ENCODE peak calls at places on chromosomes 5 and 9, in ten cellular contexts. B is H1, D is sigmoid colon, V is GM12878, O is upper lobe of left lung, P is SK-N-SH, W is stomach, U is HepG2, H is esophagus muscularis mucosa, G is transverse colon. M is an unnamed sample. For H3K36me3, the result is how much of the 10 kb centered on the place peaks cover.

GRCh38 chr5:154506716-154507080 is 28.7 kb upstream of the HAND1 start:
- DNase-seq in B (no peak), D (no peak), V (no peak), O (no peak), P (no peak), W (no peak), U (no peak), H (no peak), G (no peak), M (no peak)

GRCh38 chr5:122954719-122955118 is 81.8 kb downstream of the PPIC start:
- DNase-seq in B (no peak), D (no peak), V (no peak), O (no peak), P (no peak), W (no peak), U (no peak), H (no peak), G (no peak), M (no peak)

GRCh38 chr9:127919253-127919815 is 2.5 kb upstream of the ST6GALNAC4 start:
- DNase-seq in B (no peak), D (peak), V (no peak), O (peak), P (no peak), W (peak), U (peak), H (peak), G (peak), M (peak)

GRCh38 chr5:149930754-149931574 is 13.6 kb downstream of the PDE6A start:
- DNase-seq in B (no peak), D (no peak), V (no peak), O (no peak), P (no peak), W (no peak), U (no peak), H (no peak), G (no peak), M (no peak)

GRCh38 chr9:70683841-70684240 is 269.4 kb upstream of the KLF9 start:
- DNase-seq in B (no peak), D (no peak), V (no peak), O (no peak), P (no peak), W (no peak), U (no peak), H (no peak), G (no peak), M (no peak)

GRCh38 chr5:72082048-72082447 is 25.2 kb upstream of the MAP1B start:
- DNase-seq in B (no peak), D (no peak), V (no peak), O (no peak), P (no peak), W (no peak), U (no peak), H (no peak), G (no peak), M (no peak)

GRCh38 chr9:77554706-77555105 is 93.4 kb downstream of the GNA14 start:
- DNase-seq in B (no peak), D (no peak), V (no peak), O (no peak), P (no peak), W (no peak), U (no peak), H (no peak), G (no peak), M (no peak)

GRCh38 chr5:422323-423232 is 20.4 kb upstream of the EXOC3 start:
- DNase-seq in B (no peak), D (peak), V (no peak), O (no peak), P (no peak), W (no peak), U (no peak), H (no peak), G (no peak), M (no peak)

GRCh38 chr9:127154003-127154389 is 31.6 kb upstream of the ANGPTL2 start:
- DNase-seq in B (peak), D (peak), V (no peak), O (no peak), P (no peak), W (peak), U (no peak), H (no peak), G (no peak), M (peak)

GRCh38 chr5:32094691-32095090 is 79.4 kb downstream of the GOLPH3 start:
- DNase-seq in B (no peak), D (no peak), V (no peak), O (no peak), P (no peak), W (no peak), U (no peak), H (peak), G (no peak), M (no peak)

GRCh38 chr5:32095261-32095671 is 78.9 kb downstream of the GOLPH3 start:
- DNase-seq in B (no peak), D (no peak), V (no peak), O (peak), P (no peak), W (peak), U (no peak), H (peak), G (no peak), M (peak)

GRCh38 chr5:32098291-32098690 is 75.8 kb downstream of the GOLPH3 start:
- DNase-seq in B (no peak), D (no peak), V (no peak), O (no peak), P (peak), W (peak), U (no peak), H (peak), G (no peak), M (no peak)

GRCh38 chr5:32098806-32099435 is 75.2 kb downstream of the GOLPH3 start:
- DNase-seq in B (peak), D (no peak), V (no peak), O (no peak), P (no peak), W (peak), U (no peak), H (peak), G (no peak), M (no peak)

GRCh38 chr5:32096891-32097592 is 77.1 kb downstream of the GOLPH3 start:
- DNase-seq in B (no peak), D (no peak), V (no peak), O (no peak), P (no peak), W (peak), U (no peak), H (peak), G (no peak), M (no peak)
- TF ChIP-seq EP300 in B (no peak), D (no peak), V (no peak), O (no peak), P (no peak), W (no peak), U (no peak), H (no peak), G (no peak), M (no peak)

DNA sequence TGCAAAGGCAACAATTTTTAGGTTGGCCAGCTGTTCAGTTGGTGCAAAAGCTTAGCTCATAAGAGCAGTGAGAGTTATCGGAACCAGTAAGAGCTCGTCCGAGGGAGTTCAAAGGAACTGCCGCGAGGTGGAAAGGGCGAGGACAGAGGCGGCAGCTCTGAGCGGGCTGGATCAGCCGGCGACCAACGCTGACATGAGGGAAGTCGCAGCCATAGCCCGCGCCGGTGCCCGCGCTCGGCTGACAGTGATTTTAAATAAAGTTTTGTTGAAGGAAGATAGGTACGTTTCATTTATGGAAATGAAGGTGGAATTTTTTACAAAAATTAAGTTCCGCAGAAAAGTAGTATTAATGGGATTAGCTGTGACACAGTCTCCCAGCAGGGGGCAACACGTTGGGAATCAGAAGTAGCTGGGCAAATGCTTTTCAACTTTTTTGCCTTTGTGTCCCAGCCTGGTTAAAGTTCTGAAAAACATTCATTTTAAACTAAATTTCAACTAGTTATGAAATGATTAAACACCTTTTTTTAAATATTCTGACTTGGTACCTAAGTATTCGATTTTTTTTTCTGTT is 43.2 kb downstream of the FBXO4 start:
- DNase-seq in B (no peak), D (no peak), V (no peak), O (no peak), P (peak), W (no peak), U (no peak), H (no peak), G (no peak), M (no peak)
- TF ChIP-seq CTCF in B (no peak), D (no peak), V (no peak), O (no peak), P (peak), W (no peak), U (no peak), H (no peak), G (no peak), M (no peak)

GRCh38 chr5:125153231-125153630 is 406.8 kb upstream of the ZNF608 start:
- DNase-seq in B (no peak), D (no peak), V (no peak), O (no peak), P (no peak), W (no peak), U (no peak), H (no peak), G (no peak), M (no peak)
- H3K36me3 ChIP-seq in B (under half), D (under half), V (under half), O (under half), P (under half), W (under half), U (under half), H (under half), G (under half), M (under half)

GRCh38 chr5:173509060-173509459 is 107.4 kb downstream of the BOD1 start:
- DNase-seq in B (no peak), D (no peak), V (no peak), O (no peak), P (no peak), W (no peak), U (no peak), H (no peak), G (no peak), M (no peak)
- TF ChIP-seq EP300 in B (no peak), D (no peak), V (no peak), O (no peak), P (no peak), W (no peak), U (no peak), H (no peak), G (no peak), M (no peak)

DNA sequence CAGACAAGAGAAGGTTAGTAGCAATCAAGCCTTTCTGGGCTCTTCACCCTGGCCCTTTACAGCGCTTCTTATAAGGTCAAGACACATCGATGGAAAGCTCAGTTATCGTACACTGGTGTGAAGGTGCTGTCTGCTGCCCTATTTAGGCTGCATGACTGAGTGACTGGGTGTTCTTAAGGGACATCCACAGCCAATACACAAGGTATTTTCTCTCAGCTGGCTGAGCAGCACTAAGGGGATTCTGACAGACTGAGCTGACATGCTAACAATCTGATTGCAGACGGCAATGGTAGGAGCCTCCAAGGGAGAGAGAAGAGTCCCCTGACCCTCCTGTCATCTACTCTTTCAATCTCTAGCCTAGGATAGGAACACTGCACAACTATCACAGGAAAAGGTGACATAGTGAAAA is 577.9 kb downstream of the ISL1 start:
- DNase-seq in B (no peak), D (no peak), V (no peak), O (no peak), P (peak), W (no peak), U (no peak), H (no peak), G (no peak), M (no peak)
- TF ChIP-seq CTCF in B (no peak), D (no peak), V (no peak), O (no peak), P (no peak), W (no peak), U (no peak), H (no peak), G (no peak), M (no peak)

GRCh38 chr5:157357823-157358222 is 91.9 kb downstream of the CYFIP2 start:
- DNase-seq in B (no peak), D (no peak), V (no peak), O (no peak), P (no peak), W (no peak), U (no peak), H (no peak), G (no peak), M (no peak)
- H3K36me3 ChIP-seq in B (under half), D (under half), V (under half), O (under half), P (under half), W (under half), U (under half), H (under half), G (under half), M (under half)

GRCh38 chr5:141484499-141485304 is at the start of gene PCDHGC4:
- DNase-seq in B (peak), D (no peak), V (no peak), O (no peak), P (peak), W (no peak), U (no peak), H (no peak), G (no peak), M (no peak)

GRCh38 chr5:141487131-141487530 is 1.8 kb upstream of the PCDHGC5 start:
- DNase-seq in B (no peak), D (no peak), V (no peak), O (no peak), P (no peak), W (no peak), U (no peak), H (no peak), G (no peak), M (no peak)

GRCh38 chr5:141485305-141486055 is 650 bp downstream of the PCDHGC4 start:
- DNase-seq in B (no peak), D (no peak), V (no peak), O (no peak), P (peak), W (no peak), U (no peak), H (no peak), G (no peak), M (peak)

GRCh38 chr5:141483842-141484241 is 988 bp upstream of the PCDHGC4 start:
- DNase-seq in B (no peak), D (no peak), V (no peak), O (no peak), P (no peak), W (no peak), U (no peak), H (no peak), G (no peak), M (no peak)

GRCh38 chr5:141486091-141486490 is 1.3 kb downstream of the PCDHGC4 start:
- DNase-seq in B (no peak), D (no peak), V (no peak), O (no peak), P (no peak), W (no peak), U (no peak), H (no peak), G (no peak), M (no peak)
- TF ChIP-seq EP300 in B (no peak), D (no peak), V (no peak), O (no peak), P (no peak), W (no peak), U (no peak), H (no peak), G (no peak), M (no peak)